ENCODE peak calls at places on chromosomes 11 and 22, in five cellular contexts. Z is cardiac muscle cell, D is AG04450, S is HCT116, C is heart left ventricle. I is an unnamed sample. For H3K27me3, the result is how much of the 10 kb centered on the place peaks cover.

GRCh38 chr22:18060646-18061620 is 16.9 kb upstream of the PEX26 start:
- DNase-seq in S (no peak), C (no peak), D (no peak), Z (no peak), I (no peak)

GRCh38 chr22:26906464-26906863 is 249.1 kb downstream of the MIAT start:
- DNase-seq in S (no peak), C (no peak), D (no peak), Z (no peak), I (no peak)

GRCh38 chr11:65558785-65559509 is 788 bp upstream of the LTBP3 start:
- DNase-seq in C (peak), Z (peak), D (no peak), S (no peak), I (no peak)

GRCh38 chr22:26986051-26986881 is 328.9 kb downstream of the MIAT start:
- DNase-seq in Z (no peak), C (no peak), S (no peak), D (no peak), I (no peak)

GRCh38 chr22:39943366-39943765 is 16.8 kb upstream of the TMA7B start:
- DNase-seq in D (no peak), S (no peak), C (no peak), Z (no peak), I (no peak)

GRCh38 chr22:37053310-37054077 is 2.0 kb downstream of the KCTD17 start:
- DNase-seq in Z (peak), S (no peak), D (no peak), C (peak), I (no peak)

GRCh38 chr11:81224396-81224795 is 1509.3 kb downstream of the FAM181B start:
- DNase-seq in C (no peak), S (no peak), Z (no peak), D (no peak), I (no peak)

GRCh38 chr11:77441409-77441808 is 32.5 kb downstream of the PAK1 start:
- DNase-seq in D (no peak), Z (no peak), S (no peak), C (no peak), I (no peak)

GRCh38 chr22:36144886-36145541 is 15.5 kb downstream of the APOL3 start:
- DNase-seq in S (peak), D (peak), C (peak), Z (peak), I (no peak)

GRCh38 chr11:34866375-34866774 is 49.8 kb downstream of the APIP start:
- DNase-seq in C (no peak), D (no peak), S (no peak), Z (peak), I (no peak)

GRCh38 chr11:24145411-24145810 is 351.4 kb upstream of the LUZP2 start:
- DNase-seq in S (no peak), D (no peak), C (no peak), Z (no peak), I (no peak)

DNA sequence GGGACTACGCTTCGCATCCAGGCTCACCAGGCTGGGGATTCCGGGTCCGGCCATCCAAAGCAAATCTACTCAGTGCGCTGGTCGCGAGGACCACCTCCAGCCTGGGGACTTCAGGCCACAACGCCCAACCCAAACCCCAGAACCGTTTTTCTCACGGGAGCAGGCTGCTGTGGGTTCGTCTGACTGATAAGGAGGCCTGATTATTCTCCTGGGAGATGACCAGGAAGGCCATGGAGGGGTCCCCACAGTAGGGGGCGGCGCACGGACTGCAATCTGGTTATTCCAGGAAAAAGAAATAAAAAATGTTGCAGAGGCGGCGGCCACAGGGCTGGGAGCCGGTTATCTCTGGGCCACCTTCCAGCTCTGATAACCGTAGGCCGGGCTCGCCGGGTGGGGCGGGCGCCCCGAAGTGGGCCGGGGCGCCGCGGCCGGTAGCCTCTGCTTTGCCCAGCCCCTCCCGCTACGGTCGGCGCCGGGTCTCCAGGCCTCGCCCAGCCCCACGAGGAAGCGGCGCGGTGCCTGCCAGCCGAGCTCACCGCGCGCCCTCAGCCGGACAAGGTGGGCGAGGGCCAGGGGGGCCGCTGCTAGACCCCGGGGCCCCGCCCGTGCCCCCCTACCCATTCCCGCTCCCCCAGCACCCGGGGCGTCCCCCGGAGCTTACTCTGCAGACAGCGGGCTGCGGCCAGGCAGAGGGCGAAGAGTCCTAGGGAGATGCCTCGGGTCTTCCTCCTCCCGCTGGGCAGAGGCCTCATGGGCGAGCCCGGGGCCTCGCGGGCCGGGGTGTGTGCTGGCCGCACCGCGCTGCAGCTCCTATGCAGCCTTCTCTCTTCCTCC is 450 bp downstream of the VSTM5 start:
- DNase-seq in D (no peak), C (no peak), S (no peak), Z (peak), I (no peak)
- H3K4me3 ChIP-seq in D (peak), C (peak), S (no peak), Z (peak), I (no peak)

GRCh38 chr11:134142536-134142935 is 73.7 kb downstream of the JAM3 start:
- DNase-seq in C (no peak), S (no peak), D (no peak), Z (peak), I (no peak)

GRCh38 chr11:134144744-134145143 is 75.9 kb downstream of the JAM3 start:
- DNase-seq in Z (peak), S (no peak), D (no peak), C (no peak), I (no peak)

GRCh38 chr11:134140961-134141490 is 72.2 kb downstream of the JAM3 start:
- DNase-seq in S (no peak), D (no peak), C (no peak), Z (no peak), I (no peak)

GRCh38 chr11:134139303-134139872 is 70.5 kb downstream of the JAM3 start:
- DNase-seq in D (no peak), S (no peak), Z (no peak), C (no peak), I (no peak)

DNA sequence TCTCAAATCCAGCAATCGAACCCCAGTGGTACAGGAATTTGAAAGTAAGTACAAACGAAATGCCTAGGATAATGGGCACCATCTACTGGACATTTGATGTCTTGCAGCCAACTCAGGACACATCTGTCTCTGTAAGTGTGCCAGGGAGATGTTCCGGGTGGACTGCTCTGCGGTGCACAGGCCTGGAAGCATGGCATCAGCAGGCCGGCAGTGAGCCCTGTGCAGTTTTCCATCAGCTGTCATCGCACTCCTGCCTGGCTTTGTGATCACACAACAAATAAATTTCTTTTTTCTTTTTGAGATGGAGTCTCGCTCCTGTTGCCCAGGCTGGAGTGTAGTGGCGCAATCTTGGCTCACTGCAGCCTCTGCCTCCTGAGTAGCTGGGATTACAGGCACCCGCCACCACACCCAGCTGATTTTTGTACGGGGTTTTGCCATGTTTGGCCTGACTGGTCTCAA is 71.0 kb downstream of the JAM3 start:
- DNase-seq in S (peak), C (peak), Z (peak), D (peak), I (no peak)
- H3K27ac ChIP-seq in S (no peak), C (peak), Z (peak), D (no peak), I (no peak)

DNA sequence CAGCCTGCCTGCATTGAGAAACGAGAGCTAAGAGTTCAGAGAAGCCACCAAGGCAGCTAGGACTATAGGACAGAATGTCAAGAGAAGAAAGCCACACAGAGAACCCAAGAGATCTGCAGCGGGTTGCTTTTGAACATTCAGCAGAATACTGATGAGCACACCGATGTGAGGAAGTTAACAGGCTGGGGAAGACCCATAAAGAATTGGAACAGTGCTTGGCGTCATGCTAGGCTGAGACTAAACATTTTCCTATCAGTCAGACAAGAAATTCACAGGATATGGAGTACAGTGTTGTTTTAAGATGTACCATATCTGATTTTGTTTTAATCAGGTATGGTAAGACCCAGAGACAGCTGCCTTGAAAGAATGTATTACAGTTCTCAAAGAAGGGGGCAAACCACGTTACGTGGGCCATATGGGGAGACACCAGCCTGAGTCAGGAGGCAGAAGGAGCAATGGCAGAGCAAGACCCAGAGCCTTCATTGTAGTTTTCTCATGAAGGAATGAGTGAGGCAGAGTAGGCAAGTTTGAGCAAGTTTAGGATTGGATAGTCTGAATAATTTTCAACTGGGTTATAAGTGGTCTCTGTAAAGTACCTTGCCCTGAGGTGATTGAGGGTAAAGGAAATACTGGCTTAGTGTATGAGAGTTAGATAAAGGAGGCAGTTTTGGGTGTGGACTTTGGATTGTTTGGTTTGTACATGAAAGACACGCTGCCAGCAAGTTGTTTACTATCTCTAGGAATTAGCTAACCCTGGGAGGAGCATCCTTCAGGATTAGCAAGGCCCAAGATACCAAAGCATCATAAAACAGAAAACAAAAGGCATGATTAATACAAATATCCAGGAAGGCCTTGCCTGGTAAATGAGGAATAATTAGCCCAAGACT is 14.3 kb downstream of the LRRC75B start:
- DNase-seq in Z (no peak), D (no peak), C (no peak), S (no peak), I (no peak)
- H3K27me3 ChIP-seq in Z (under half), D (under half), C (under half), S (under half), I (under half)

DNA sequence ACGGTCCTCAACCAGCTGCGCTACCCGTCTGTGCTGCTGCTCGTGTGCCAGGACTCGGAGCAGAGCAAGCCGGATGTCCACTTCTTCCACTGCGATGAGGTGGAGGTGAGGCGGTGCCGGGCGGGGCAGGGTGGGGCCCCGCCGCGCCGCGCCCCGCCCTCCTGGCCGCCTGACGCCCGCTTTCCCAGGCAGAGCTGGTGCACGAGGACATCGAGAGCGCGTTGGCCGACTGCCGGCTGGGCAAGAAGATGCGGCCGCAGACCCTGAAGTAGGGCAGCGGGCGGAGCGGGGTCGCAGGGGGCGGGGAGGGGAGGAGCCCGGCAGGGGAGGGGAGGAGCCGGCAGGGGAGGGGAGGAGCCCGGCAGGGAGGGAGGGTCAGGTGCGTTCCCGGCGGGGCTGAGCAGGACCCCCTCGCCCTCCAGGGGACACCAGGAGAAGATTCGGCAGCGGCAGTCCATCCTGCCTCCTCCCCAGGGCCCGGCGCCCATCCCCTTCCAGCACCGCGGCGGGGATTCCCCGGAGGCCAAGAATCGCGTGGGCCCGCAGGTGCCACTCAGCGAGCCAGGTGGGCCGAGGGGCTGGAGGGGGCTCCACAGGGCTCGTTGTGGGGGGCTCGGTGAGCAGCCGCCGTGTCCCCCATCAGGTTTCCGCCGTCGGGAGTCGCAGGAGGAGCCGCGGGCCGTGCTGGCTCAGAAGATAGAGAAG is 14.8 kb downstream of the EPS8L2 start:
- DNase-seq in D (no peak), S (no peak), C (no peak), Z (no peak), I (peak)
- H3K4me3 ChIP-seq in D (no peak), S (no peak), C (no peak), Z (peak), I (peak)

DNA sequence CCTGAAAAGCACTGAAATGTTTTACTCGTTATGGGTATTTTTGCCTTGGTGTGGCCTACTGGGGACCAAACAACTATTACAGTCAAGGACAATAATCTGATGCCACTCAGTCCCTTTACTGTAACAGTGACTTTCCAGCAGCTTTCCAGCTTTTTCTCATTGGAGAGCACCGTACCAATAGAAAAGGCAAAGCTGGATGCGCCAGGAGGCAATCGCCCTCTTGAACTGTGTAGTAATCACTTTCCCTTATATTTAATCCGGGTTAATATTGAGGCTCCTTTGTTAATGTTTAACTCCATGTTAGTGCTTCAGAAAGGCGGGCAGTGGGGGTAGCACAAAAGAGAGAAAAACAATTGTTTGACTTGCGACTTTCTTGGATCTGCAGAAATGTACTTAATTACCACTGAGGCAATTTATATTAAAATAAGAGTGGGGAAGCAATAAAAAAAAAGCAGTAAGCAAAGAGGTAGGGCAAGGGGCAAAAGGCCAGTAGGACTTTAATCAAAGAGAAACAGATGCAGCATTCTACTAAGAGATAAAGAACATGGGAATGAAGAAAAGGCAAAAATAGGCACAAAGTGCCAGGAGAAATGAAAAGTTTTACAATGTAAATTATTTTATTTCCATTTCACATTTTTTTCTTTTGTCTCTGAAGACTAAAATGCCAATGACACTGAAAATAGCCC is 81.6 kb downstream of the LRRC4C start:
- DNase-seq in D (no peak), S (no peak), Z (no peak), C (no peak), I (no peak)
- H3K27ac ChIP-seq in D (no peak), S (no peak), Z (no peak), C (no peak), I (no peak)

GRCh38 chr11:45660717-45661416 is 4.6 kb downstream of the CHST1 start:
- DNase-seq in D (no peak), C (no peak), Z (no peak), S (no peak), I (no peak)

GRCh38 chr11:45658292-45658991 is 7.0 kb downstream of the CHST1 start:
- DNase-seq in S (no peak), C (peak), Z (peak), D (no peak), I (no peak)

GRCh38 chr11:45659818-45660160 is 5.6 kb downstream of the CHST1 start:
- DNase-seq in C (no peak), S (no peak), D (no peak), Z (no peak), I (no peak)

GRCh38 chr11:45657496-45658260 is 7.7 kb downstream of the CHST1 start:
- DNase-seq in Z (no peak), C (no peak), D (no peak), S (no peak), I (no peak)

DNA sequence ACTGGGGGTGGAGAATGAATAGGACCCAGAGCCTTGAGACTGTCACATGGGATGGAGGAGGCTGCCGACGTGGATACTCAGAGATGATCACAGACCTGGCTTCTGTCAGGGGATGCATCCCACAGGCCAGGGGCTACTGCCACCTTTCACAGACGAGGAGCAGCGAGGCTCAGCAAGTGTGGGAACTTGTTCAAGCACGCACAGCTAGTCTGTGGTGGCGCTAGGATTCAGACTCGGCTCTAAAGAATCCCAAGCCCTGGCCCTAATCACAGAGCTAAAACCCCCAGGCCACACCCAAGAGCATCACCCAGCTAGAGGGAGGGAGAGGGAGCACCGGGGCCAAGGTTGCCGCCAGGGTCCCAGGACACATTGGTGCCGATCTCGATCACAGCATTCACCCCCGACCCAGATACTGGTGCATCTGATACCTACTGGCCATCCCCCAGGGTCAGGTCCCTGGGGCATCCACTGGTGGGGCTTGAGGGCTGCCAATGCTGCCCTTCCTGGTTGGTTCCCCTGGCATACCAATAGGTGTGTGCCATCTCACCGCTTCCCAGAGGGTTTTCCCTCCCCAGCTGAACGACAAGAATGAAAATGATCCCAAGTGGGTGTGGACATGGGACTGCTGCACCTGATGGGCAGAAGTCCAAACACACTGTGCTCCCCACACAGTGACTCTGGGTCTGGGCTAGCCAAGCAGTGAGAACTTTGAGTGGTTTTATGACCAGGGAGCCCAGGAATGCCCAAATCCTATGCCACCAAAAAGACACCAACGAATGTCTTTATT is 6.2 kb downstream of the CHST1 start:
- DNase-seq in D (no peak), Z (no peak), C (no peak), S (no peak), I (no peak)
- H3K27me3 ChIP-seq in D (under half), Z (under half), C (under half), S (under half), I (under half)

DNA sequence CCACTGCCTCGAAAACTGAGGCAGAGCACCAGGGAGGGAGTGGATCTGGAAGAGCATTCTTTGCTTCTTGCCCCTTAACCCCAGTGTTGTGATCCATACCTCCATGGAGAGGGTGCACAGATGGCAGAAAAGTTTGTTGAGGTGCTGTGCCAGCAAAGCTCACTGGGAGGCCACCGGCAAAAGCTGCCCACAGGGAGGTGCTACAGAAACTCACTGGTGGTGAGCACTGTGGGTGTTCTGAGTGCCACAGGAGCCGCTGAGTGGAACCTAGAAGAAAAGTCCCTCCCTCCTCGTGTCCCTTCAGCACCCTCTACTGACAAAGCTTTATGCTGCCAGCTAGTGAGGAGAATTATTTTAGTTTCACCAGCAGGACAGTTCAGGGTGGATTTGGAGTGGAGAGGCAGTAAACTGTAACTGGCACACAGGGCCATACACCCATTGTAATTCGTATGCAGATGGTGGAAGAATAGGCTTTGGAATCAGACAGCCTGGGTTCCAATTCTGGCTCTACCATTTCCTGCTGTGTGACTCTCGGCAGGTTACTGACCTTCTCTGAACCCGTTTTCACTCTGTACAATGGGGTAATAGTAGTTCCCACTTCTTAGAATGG is 84.6 kb downstream of the SWAP70 start:
- DNase-seq in C (peak), Z (peak), D (no peak), S (peak), I (no peak)
- H3K4me3 ChIP-seq in C (no peak), Z (no peak), D (no peak), S (no peak), I (no peak)

GRCh38 chr11:69642549-69642912 is 1.6 kb downstream of the CCND1 start:
- DNase-seq in C (peak), D (no peak), S (no peak), Z (no peak), I (no peak)

GRCh38 chr11:69642913-69643632 is 2.1 kb downstream of the CCND1 start:
- DNase-seq in S (no peak), Z (peak), D (peak), C (peak), I (peak)

GRCh38 chr11:69640260-69640994 is 529 bp upstream of the CCND1 start:
- DNase-seq in S (no peak), Z (peak), C (peak), D (no peak), I (no peak)

GRCh38 chr11:69640995-69641581 is at the start of gene CCND1:
- DNase-seq in Z (peak), C (peak), D (peak), S (peak), I (no peak)

GRCh38 chr11:69641681-69642548 is 959 bp downstream of the CCND1 start:
- DNase-seq in C (no peak), D (no peak), S (no peak), Z (peak), I (no peak)
- H3K27ac ChIP-seq in C (peak), D (peak), S (peak), Z (no peak), I (no peak)

I was measured in effector memory CD4-positive, alpha-beta T cell.